ENCODE peak calls at places on chromosome 4, in ten cellular contexts. R is GM23248; U is IMR-90; Y is ovary; F is thyroid gland; X is colonic mucosa; S is esophagus muscularis mucosa; E is upper lobe of right lung; G is CD8-positive, alpha-beta memory T cell; I is CD4-positive, alpha-beta memory T cell. C is an unnamed sample.
A peak's percentile ranks its signal among the peaks of the same experiment; 100 is the strongest.

GRCh38 chr4:59570850-59571476 is 1629.2 kb upstream of the ADGRL3 start:
- DNase-seq in R (no peak), U (no peak), Y (no peak), F (no peak), X (no peak), S (no peak), E (no peak), G (no peak), I (no peak), C (no peak)

GRCh38 chr4:123286903-123287466 is 109.6 kb upstream of the SPRY1 start:
- DNase-seq in R (no peak), U (no peak), Y (no peak), F (no peak), X (no peak), S (no peak), E (no peak), G (no peak), I (no peak), C (no peak)

GRCh38 chr4:98929341-98930267 is 671 bp upstream of the EIF4E start:
- DNase-seq in R (peak; percentile 99), U (peak; percentile 98), Y (peak; percentile 73), F (peak; percentile 15), X (peak; percentile 74), S (peak; percentile 92), E (peak; percentile 82), G (peak; percentile 27), I (peak; percentile 22), C (peak; percentile 16)

GRCh38 chr4:61200195-61200990 is at the start of gene ADGRL3:
- DNase-seq in R (peak; percentile 9), U (peak; percentile 6), Y (no peak), F (no peak), X (peak; percentile 19), S (no peak), E (no peak), G (no peak), I (no peak), C (no peak)

GRCh38 chr4:8769645-8770517 is 101.8 kb downstream of the HMX1 start:
- DNase-seq in R (no peak), U (no peak), Y (no peak), F (no peak), X (no peak), S (no peak), E (peak; percentile 46), G (no peak), I (no peak), C (no peak)

GRCh38 chr4:150668824-150669223 is 86.9 kb downstream of the MAB21L2 start:
- DNase-seq in R (no peak), U (no peak), Y (no peak), F (no peak), X (no peak), S (no peak), E (no peak), G (no peak), I (no peak), C (no peak)

GRCh38 chr4:8044699-8045098 is 105.0 kb upstream of the AFAP1 start:
- DNase-seq in R (no peak), U (no peak), Y (no peak), F (no peak), X (peak; percentile 36), S (no peak), E (no peak), G (no peak), I (no peak), C (no peak)

GRCh38 chr4:113179996-113180395 is 130.5 kb downstream of the ANK2 start:
- DNase-seq in R (peak; percentile 80), U (peak; percentile 4), Y (no peak), F (no peak), X (no peak), S (no peak), E (no peak), G (no peak), I (no peak), C (no peak)

GRCh38 chr4:68272860-68273259 is 27.4 kb upstream of the TMPRSS11B start:
- DNase-seq in R (peak; percentile 64), U (no peak), Y (no peak), F (no peak), X (no peak), S (no peak), E (no peak), G (no peak), I (no peak), C (no peak)
- H3K9me3 ChIP-seq in R (no peaks in the 10 kb centered on the region), U (no peaks in the 10 kb centered on the region), Y (no peaks in the 10 kb centered on the region), F (no peaks in the 10 kb centered on the region), X (no peaks in the 10 kb centered on the region), S (no peaks in the 10 kb centered on the region), E (no peaks in the 10 kb centered on the region), G (no peaks in the 10 kb centered on the region), I (no peaks in the 10 kb centered on the region), C (no peaks in the 10 kb centered on the region)

GRCh38 chr4:92253986-92254671 is 49.6 kb upstream of the GRID2 start:
- DNase-seq in R (no peak), U (no peak), Y (no peak), F (no peak), X (no peak), S (no peak), E (no peak), G (no peak), I (no peak), C (no peak)
- H3K9me3 ChIP-seq in R (no peaks in the 10 kb centered on the region), U (peaks cover 2% of the 10 kb centered on the region), Y (no peaks in the 10 kb centered on the region), F (no peaks in the 10 kb centered on the region), X (no peaks in the 10 kb centered on the region), S (no peaks in the 10 kb centered on the region), E (no peaks in the 10 kb centered on the region), G (no peaks in the 10 kb centered on the region), I (no peaks in the 10 kb centered on the region), C (no peaks in the 10 kb centered on the region)

GRCh38 chr4:18213576-18214198 is 192.1 kb upstream of the LCORL start:
- DNase-seq in R (no peak), U (no peak), Y (no peak), F (no peak), X (no peak), S (no peak), E (no peak), G (no peak), I (no peak), C (no peak)
- H3K9me3 ChIP-seq in R (no peaks in the 10 kb centered on the region), U (peaks cover 11% of the 10 kb centered on the region), Y (no peaks in the 10 kb centered on the region), F (no peaks in the 10 kb centered on the region), X (no peaks in the 10 kb centered on the region), S (no peaks in the 10 kb centered on the region), E (no peaks in the 10 kb centered on the region), G (no peaks in the 10 kb centered on the region), I (no peaks in the 10 kb centered on the region), C (no peaks in the 10 kb centered on the region)

GRCh38 chr4:97367878-97368277 is 775.4 kb downstream of the STPG2 start:
- DNase-seq in R (peak; percentile 2), U (no peak), Y (no peak), F (peak; percentile 12), X (no peak), S (no peak), E (no peak), G (no peak), I (no peak), C (no peak)
- H3K9me3 ChIP-seq in R (no peaks in the 10 kb centered on the region), U (peaks cover 5% of the 10 kb centered on the region), Y (no peaks in the 10 kb centered on the region), F (no peaks in the 10 kb centered on the region), X (no peaks in the 10 kb centered on the region), S (no peaks in the 10 kb centered on the region), E (no peaks in the 10 kb centered on the region), G (no peaks in the 10 kb centered on the region), I (no peaks in the 10 kb centered on the region), C (no peaks in the 10 kb centered on the region)

GRCh38 chr4:161496-162284 is 37.4 kb downstream of the ZNF718 start:
- DNase-seq in R (peak; percentile 0), U (no peak), Y (no peak), F (no peak), X (no peak), S (no peak), E (no peak), G (no peak), I (no peak), C (no peak)
- H3K9me3 ChIP-seq in R (peaks cover 36% of the 10 kb centered on the region), U (peaks cover 42% of the 10 kb centered on the region), Y (peaks cover 28% of the 10 kb centered on the region), F (peaks cover 29% of the 10 kb centered on the region), X (peaks cover 19% of the 10 kb centered on the region), S (peaks cover 31% of the 10 kb centered on the region), E (peaks cover 95% of the 10 kb centered on the region), G (peaks cover 43% of the 10 kb centered on the region), I (peaks cover 13% of the 10 kb centered on the region), C (peaks cover 40% of the 10 kb centered on the region)

DNA sequence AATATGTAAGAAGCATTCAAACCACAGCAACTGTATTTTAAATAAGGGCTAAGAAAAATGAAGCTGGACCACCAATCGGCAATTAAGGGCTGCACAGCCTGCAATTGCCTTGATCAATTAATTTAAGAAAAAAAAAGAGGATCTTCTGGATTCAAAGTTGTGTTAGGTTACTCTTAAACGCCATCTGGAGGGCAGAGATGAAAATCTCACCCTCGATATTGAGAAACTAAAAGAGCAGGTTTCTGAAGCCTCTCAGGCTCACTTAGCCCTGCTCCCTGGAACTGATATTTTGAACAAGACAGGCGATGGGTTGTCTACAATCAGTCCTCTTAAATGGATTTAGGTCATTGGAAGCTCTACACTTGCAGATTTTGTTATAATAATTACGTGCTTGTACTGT is 579.4 kb downstream of the GRXCR1 start:
- DNase-seq in R (peak; percentile 16), U (no peak), Y (no peak), F (no peak), X (no peak), S (no peak), E (no peak), G (no peak), I (no peak), C (no peak)
- H3K9me3 ChIP-seq in R (peaks cover 4% of the 10 kb centered on the region), U (peaks cover 10% of the 10 kb centered on the region), Y (no peaks in the 10 kb centered on the region), F (no peaks in the 10 kb centered on the region), X (no peaks in the 10 kb centered on the region), S (no peaks in the 10 kb centered on the region), E (peaks cover 21% of the 10 kb centered on the region), G (no peaks in the 10 kb centered on the region), I (no peaks in the 10 kb centered on the region), C (peaks cover 2% of the 10 kb centered on the region)